ENCODE peak calls at places on chromosomes 12 and 14, in six cellular contexts. Q, U, B, M, V and D are unnamed samples.

GRCh38 chr12:46811185-46811584 is 14.6 kb downstream of the SLC38A4 start:
- DNase-seq in M (no peak), Q (no peak), V (no peak), U (no peak), B (no peak), D (no peak)

GRCh38 chr14:29028973-29029582 is 262.5 kb downstream of the FOXG1 start:
- DNase-seq in U (peak), Q (peak), M (no peak), V (peak), B (no peak), D (no peak)

GRCh38 chr14:29558516-29558915 is 369.1 kb downstream of the PRKD1 start:
- DNase-seq in Q (no peak), U (no peak), V (peak), B (no peak), M (no peak), D (no peak)

GRCh38 chr12:76670776-76671175 is 93.1 kb upstream of the ZDHHC17 start:
- DNase-seq in Q (peak), U (peak), B (no peak), M (no peak), V (peak), D (no peak)

GRCh38 chr12:103455020-103455763 is 40.6 kb downstream of the C12orf42 start:
- DNase-seq in V (no peak), Q (no peak), U (no peak), B (no peak), M (no peak), D (no peak)

GRCh38 chr12:101857043-101857558 is 20.3 kb upstream of the DRAM1 start:
- DNase-seq in B (no peak), M (no peak), Q (peak), U (peak), V (peak), D (no peak)

GRCh38 chr12:124480469-124481256 is 86.7 kb downstream of the NCOR2 start:
- DNase-seq in M (no peak), Q (peak), V (peak), U (no peak), B (peak), D (peak)

GRCh38 chr14:89303452-89304435 is 113.3 kb downstream of the FOXN3 start:
- DNase-seq in B (peak), U (peak), V (peak), M (peak), Q (peak), D (peak)

GRCh38 chr14:76152333-76152681 is 585 bp downstream of the GPATCH2L start:
- DNase-seq in U (peak), Q (peak), M (peak), V (peak), B (peak), D (peak)

GRCh38 chr14:54784060-54784459 is 118.6 kb downstream of the GCH1 start:
- DNase-seq in M (peak), B (no peak), Q (no peak), U (no peak), V (no peak), D (peak)

GRCh38 chr12:80045594-80045993 is 53.7 kb upstream of the OTOGL start:
- DNase-seq in M (no peak), Q (peak), U (peak), B (no peak), V (peak), D (no peak)

GRCh38 chr14:77018785-77019184 is 9.7 kb downstream of the IRF2BPL start:
- DNase-seq in M (no peak), B (no peak), U (no peak), Q (no peak), V (no peak), D (no peak)

GRCh38 chr14:74347795-74348100 is 523 bp upstream of the VRTN start:
- DNase-seq in B (no peak), V (no peak), Q (no peak), U (peak), M (no peak), D (no peak)

GRCh38 chr12:132597333-132598283 is 12.8 kb downstream of the LRCOL1 start:
- DNase-seq in U (peak), V (peak), Q (peak), B (peak), M (no peak), D (no peak)

GRCh38 chr12:52186135-52186840 is 5.5 kb downstream of the KRT80 start:
- DNase-seq in M (no peak), V (peak), U (peak), B (no peak), Q (peak), D (no peak)

GRCh38 chr14:67851785-67852410 is 32.3 kb downstream of the RAD51B start:
- DNase-seq in U (no peak), Q (no peak), V (no peak), M (peak), B (no peak), D (no peak)